ENCODE peak calls at places on chromosomes 5 and 9, in four cellular contexts. C, H, V and K are unnamed samples.

GRCh38 chr9:70113403-70114022 is 69.9 kb downstream of the MAMDC2 start:
- DNase-seq in V (peak), C (peak), H (peak), K (peak)

GRCh38 chr5:122576266-122577016 is 198.4 kb upstream of the SNX2 start:
- DNase-seq in C (no peak), H (no peak), V (no peak), K (no peak)

GRCh38 chr5:124716169-124716568 is 30.3 kb downstream of the ZNF608 start:
- DNase-seq in V (no peak), C (no peak), H (no peak), K (no peak)

GRCh38 chr5:172455087-172455381 is 709 bp upstream of the SH3PXD2B start:
- DNase-seq in C (no peak), H (no peak), V (no peak), K (no peak)

GRCh38 chr5:107635276-107635675 is 35.5 kb downstream of the EFNA5 start:
- DNase-seq in V (no peak), H (no peak), C (no peak), K (no peak)

GRCh38 chr9:81628897-81629296 is 60.5 kb downstream of the TLE1 start:
- DNase-seq in H (no peak), C (no peak), V (no peak), K (no peak)

GRCh38 chr5:19986036-19986619 is 1.9 kb downstream of the CDH18 start:
- DNase-seq in V (no peak), H (no peak), C (no peak), K (no peak)

GRCh38 chr9:29511680-29512079 is 1938.4 kb upstream of the C9orf72 start:
- DNase-seq in H (no peak), C (no peak), V (no peak), K (no peak)

GRCh38 chr9:81759680-81760215 is 70.4 kb upstream of the TLE1 start:
- DNase-seq in V (no peak), C (peak), H (peak), K (no peak)

GRCh38 chr5:95723632-95724369 is 7.3 kb upstream of the RHOBTB3 start:
- DNase-seq in V (no peak), C (no peak), H (peak), K (no peak)

GRCh38 chr5:91311168-91311696 is 71.9 kb downstream of the ARRDC3 start:
- DNase-seq in C (no peak), H (no peak), V (no peak), K (no peak)

GRCh38 chr9:111525056-111525977 is at the start of gene ZNF483:
- DNase-seq in C (peak), V (peak), H (peak), K (peak)

GRCh38 chr5:112417931-112418358 is 1.1 kb downstream of the EPB41L4A start:
- DNase-seq in V (peak), C (peak), H (peak), K (peak)

GRCh38 chr9:112755059-112755458 is 4.5 kb downstream of the SNX30 start:
- DNase-seq in C (no peak), V (no peak), H (no peak), K (peak)

DNA sequence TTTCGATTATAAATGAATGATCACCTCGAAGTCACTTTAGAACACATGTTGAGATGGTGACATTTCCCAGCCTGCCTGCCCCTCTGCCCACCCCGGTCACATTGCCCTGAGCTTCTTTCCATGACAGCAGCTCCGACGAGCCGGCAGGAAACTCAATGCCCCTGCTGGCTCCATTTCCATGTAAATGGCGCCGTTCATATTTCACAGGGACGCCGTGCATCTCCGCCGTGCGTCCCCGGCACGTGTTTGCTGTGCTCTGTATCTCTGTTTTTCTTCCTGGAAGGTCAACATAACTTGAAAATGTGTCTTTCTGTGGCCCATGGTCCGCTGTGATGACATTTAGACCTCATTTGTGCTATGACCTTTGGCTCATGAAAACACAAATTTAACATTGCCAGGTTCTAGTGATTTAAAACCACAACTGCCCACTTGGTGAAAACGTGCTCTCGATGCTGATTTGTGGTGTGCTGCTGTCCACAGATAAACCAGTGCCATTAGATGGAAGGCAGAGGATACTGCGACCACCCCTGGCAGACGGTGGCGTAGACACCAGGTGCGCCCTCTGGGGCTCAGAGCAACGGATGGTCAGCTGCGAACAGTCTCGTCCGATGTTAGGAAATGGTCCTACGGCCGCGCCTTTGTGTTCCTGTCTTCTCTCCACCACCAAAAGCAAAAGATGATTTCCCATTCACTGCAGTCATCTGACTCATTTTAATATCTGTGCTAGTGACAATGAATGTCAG is 43.1 kb downstream of the UBE2QL1 start:
- DNase-seq in V (no peak), H (peak), C (no peak), K (no peak)
- TF ChIP-seq CTCF in V (no peak), H (no peak), C (no peak), K (no peak)

DNA sequence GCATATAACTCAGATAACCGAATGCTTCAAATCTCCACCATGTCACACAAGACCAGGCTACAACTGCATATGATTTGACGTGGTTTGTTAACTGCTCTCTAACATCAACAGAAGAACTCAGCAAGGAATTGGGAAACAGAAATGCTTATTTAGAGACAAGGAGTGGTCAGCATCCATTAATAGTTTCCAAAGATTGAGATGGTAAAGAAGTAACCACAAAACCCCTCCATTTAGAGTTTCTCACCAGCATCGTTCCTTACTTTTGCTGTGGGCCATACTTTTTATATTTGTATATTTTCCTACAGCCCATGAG is 25.2 kb downstream of the DPYSL3 start:
- DNase-seq in C (no peak), H (no peak), V (no peak), K (no peak)
- TF ChIP-seq POLR2A in C (no peak), H (no peak), V (no peak), K (no peak)

GRCh38 chr5:41636605-41637004 is 126.2 kb upstream of the PLCXD3 start:
- DNase-seq in V (no peak), H (no peak), C (no peak), K (no peak)
- TF ChIP-seq CTCF in V (no peak), H (no peak), C (no peak), K (no peak)

DNA sequence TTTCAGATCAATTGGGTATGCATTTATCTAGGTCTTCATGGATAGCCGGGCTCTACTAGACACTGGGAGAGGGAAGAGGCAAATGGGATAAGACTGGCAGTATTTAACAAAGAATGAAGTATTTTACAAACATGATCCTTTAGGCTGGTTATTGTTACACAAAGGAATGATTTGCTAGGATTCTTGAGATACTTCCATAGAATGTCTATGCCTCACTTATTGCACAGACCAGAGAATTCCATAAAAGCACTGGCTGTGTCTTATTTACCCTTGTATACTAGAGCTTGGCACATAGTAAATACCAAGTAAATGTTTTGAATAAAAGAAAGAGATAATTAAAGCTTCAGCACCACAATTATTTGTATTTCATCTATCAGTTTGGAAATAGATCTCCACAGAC is 3.6 kb downstream of the PDCD1LG2 start:
- DNase-seq in V (no peak), C (no peak), H (no peak), K (no peak)
- TF ChIP-seq POLR2A in V (no peak), C (no peak), H (no peak), K (no peak)

DNA sequence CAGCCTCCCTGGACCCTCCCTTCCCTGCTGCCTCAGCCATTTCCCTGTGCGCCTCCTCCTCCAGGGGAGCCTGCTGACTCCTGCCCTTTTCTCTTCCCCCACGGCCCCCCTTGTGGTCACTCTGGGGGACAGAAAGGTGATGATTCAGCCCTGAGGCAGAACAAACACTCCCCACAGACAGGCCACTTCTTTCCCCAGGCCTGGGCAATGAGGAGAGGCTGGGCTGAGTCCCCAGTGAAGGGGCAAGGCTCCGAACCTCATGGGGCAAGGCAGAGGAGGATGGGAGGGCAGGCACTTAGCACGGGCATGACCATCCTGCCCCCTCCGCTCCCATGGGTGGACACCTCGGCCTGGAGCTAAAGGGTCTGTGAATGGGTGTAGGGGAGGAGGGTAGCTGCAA is 21.0 kb downstream of the CSF1R start:
- DNase-seq in V (peak), C (no peak), H (no peak), K (peak)
- TF ChIP-seq CTCF in V (no peak), C (no peak), H (no peak), K (no peak)

GRCh38 chr5:143229426-143229895 is 174.0 kb downstream of the NR3C1 start:
- DNase-seq in H (peak), V (no peak), C (no peak), K (peak)

GRCh38 chr5:143230676-143230996 is 172.8 kb downstream of the NR3C1 start:
- DNase-seq in C (no peak), V (no peak), H (no peak), K (no peak)

GRCh38 chr5:143228597-143229293 is 174.7 kb downstream of the NR3C1 start:
- DNase-seq in H (peak), C (no peak), V (no peak), K (no peak)

GRCh38 chr5:143231426-143231825 is 172.1 kb downstream of the NR3C1 start:
- DNase-seq in V (no peak), C (no peak), H (no peak), K (no peak)

DNA sequence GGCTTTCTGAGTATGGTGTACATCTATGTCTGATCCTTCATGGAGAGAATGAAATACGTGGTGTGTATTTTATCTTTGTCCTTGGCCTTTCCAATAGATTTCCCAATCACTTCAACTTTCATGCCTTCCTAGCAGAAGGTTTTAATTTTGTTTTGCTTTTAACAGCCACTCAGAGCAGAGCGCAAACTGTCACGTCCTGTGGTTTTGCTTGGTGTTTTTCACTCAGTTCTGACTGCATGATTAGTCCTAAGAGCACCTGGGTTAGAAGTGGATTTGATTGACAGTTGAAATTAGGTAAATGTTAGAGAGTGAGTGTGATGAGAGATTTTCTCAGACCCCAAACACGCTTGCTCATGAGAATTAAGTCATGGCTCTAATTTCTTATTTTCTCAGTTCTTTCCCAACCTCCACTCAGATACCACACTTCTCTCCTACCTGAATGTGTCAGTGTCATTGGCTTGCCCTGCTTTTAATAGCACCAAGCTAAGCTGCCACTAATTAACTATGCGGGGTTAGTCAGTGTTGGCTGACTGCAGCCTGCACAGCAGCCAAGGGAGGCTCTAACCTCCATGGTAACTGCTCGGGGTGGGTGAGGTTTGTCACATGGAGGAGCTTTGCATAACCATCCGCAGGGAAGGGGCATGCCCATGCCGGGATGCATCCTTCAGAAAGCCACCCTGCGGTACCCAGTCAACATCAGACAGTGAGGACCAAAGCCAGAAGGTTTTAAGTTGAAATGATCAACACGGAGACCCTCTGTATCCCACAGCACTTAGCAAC is 173.4 kb downstream of the NR3C1 start:
- DNase-seq in H (no peak), C (no peak), V (peak), K (peak)
- TF ChIP-seq POLR2A in H (no peak), C (no peak), V (no peak), K (no peak)

DNA sequence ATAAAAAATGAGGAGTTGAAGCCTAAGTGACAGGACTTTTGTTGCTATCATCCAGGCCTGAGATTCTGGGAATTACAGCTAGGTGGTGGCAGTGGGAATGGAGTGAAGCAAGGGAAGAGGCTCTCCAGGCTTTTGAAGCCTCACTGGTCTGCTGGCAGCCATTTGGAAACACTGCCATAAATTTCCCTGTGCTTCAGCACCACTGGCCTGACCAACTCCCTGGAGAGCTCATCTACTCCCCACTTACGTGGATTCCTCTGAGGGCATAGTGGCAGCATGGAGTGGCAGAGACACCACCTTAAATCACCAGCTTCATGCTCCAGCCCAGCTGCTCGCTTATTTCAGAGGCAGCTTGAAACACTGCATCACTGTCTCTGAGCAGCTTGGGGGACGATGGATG is 518.2 kb downstream of the TLR4 start:
- DNase-seq in H (peak), C (no peak), V (no peak), K (no peak)
- TF ChIP-seq CTCF in H (no peak), C (no peak), V (no peak), K (no peak)

GRCh38 chr5:5141625-5142527 is 1.7 kb downstream of the ADAMTS16 start:
- DNase-seq in C (peak), V (no peak), H (peak), K (no peak)

GRCh38 chr5:5145651-5146529 is 5.8 kb downstream of the ADAMTS16 start:
- DNase-seq in H (no peak), V (no peak), C (no peak), K (no peak)

GRCh38 chr5:5146530-5147160 is 6.5 kb downstream of the ADAMTS16 start:
- DNase-seq in C (no peak), H (no peak), V (no peak), K (no peak)

GRCh38 chr5:5141011-5141599 is 975 bp downstream of the ADAMTS16 start:
- DNase-seq in C (no peak), H (no peak), V (no peak), K (no peak)

GRCh38 chr5:5144441-5144840 is 4.3 kb downstream of the ADAMTS16 start:
- DNase-seq in C (no peak), H (no peak), V (no peak), K (no peak)
- TF ChIP-seq POLR2A in C (no peak), H (no peak), V (no peak), K (no peak)

DNA sequence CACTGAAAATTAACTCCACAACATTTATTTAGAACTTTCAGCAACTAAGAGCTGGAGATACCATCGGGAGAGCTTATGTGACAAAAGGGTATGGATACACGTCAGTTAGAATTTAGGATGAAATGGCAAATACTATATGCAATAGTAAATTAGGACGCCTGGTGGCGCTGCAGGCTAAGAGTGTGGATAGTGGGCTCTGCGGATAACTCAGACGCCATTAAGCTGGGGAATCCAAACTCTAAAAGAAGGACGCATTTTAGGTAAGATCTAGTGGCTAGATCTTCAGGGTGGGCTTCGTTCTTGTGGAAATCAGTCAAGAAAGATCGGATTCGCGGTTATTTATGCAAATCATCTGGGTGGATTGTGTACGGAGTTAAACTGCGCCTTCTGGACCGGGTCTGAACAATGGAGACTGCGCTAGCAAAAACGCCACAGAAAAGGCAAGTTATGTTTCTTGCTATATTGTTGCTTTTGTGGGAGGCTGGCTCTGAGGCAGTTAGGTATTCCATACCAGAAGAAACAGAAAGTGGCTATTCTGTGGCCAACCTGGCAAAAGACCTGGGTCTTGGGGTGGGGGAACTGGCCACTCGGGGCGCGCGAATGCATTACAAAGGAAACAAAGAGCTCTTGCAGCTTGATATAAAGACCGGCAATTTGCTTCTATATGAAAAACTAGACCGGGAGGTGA is at the start of gene PCDHB5:
- DNase-seq in V (no peak), H (no peak), C (no peak), K (no peak)
- TF ChIP-seq CTCF in V (peak), H (peak), C (no peak), K (no peak)

GRCh38 chr9:34996181-34996904 is 6.8 kb downstream of the DNAJB5 start:
- DNase-seq in V (no peak), H (peak), C (no peak), K (no peak)
- TF ChIP-seq POLR2A in V (no peak), H (no peak), C (no peak), K (no peak)